ENCODE peak calls at places on chromosomes 7 and 10, in five cellular contexts. L, B, D, U and Q are unnamed samples.

GRCh38 chr10:45433716-45434469 is 59.9 kb downstream of the ALOX5 start:
- DNase-seq in U (no peak), D (no peak), B (peak), L (peak), Q (peak)

GRCh38 chr10:120702032-120702431 is 149.1 kb upstream of the WDR11 start:
- DNase-seq in L (no peak), D (no peak), U (no peak), B (no peak), Q (no peak)

GRCh38 chr10:107727762-107728317 is 563.3 kb upstream of the SORCS1 start:
- DNase-seq in B (no peak), L (no peak), U (no peak), D (no peak), Q (no peak)

GRCh38 chr7:124399941-124400340 is 365.7 kb downstream of the GPR37 start:
- DNase-seq in D (no peak), L (no peak), U (no peak), B (no peak), Q (no peak)

GRCh38 chr7:69457912-69458491 is 140.3 kb upstream of the AUTS2 start:
- DNase-seq in U (no peak), D (no peak), B (no peak), L (no peak), Q (no peak)

GRCh38 chr7:47327698-47328391 is 254.1 kb downstream of the TNS3 start:
- DNase-seq in D (no peak), B (no peak), L (no peak), U (no peak), Q (no peak)

GRCh38 chr7:5380350-5381210 is 43.1 kb downstream of the TNRC18 start:
- DNase-seq in U (no peak), B (no peak), L (no peak), D (no peak), Q (no peak)

GRCh38 chr10:36428507-36428906 is 696.9 kb upstream of the ANKRD30A start:
- DNase-seq in U (no peak), B (no peak), D (no peak), L (no peak), Q (no peak)

GRCh38 chr7:134636008-134636449 is 10.6 kb upstream of the BPGM start:
- DNase-seq in B (peak), L (no peak), D (no peak), U (no peak), Q (no peak)

GRCh38 chr7:50146692-50147091 is 53.6 kb upstream of the ZPBP start:
- DNase-seq in L (no peak), D (no peak), U (no peak), B (no peak), Q (no peak)

GRCh38 chr10:8048281-8049008 is 6.0 kb upstream of the GATA3 start:
- DNase-seq in B (no peak), D (no peak), U (no peak), L (no peak), Q (no peak)

GRCh38 chr7:99562832-99563231 is 4.4 kb downstream of the ZNF655 start:
- DNase-seq in D (peak), L (no peak), U (peak), B (no peak), Q (no peak)

GRCh38 chr7:78563186-78563585 is 764.6 kb downstream of the PHTF2 start:
- DNase-seq in U (no peak), L (no peak), B (no peak), D (no peak), Q (no peak)

GRCh38 chr10:79441433-79441832 is 4.0 kb downstream of the ZCCHC24 start:
- DNase-seq in U (no peak), B (no peak), L (no peak), D (no peak), Q (no peak)

GRCh38 chr7:34096135-34096775 is 190.9 kb downstream of the BMPER start:
- DNase-seq in B (no peak), U (no peak), D (no peak), L (no peak), Q (no peak)

GRCh38 chr10:12729885-12730284 is 271.6 kb downstream of the CCDC3 start:
- DNase-seq in U (peak), B (no peak), D (no peak), L (no peak), Q (no peak)

GRCh38 chr7:7902845-7903244 is 65.8 kb upstream of the GLCCI1 start:
- DNase-seq in D (no peak), U (no peak), L (no peak), B (no peak), Q (no peak)

GRCh38 chr10:109933984-109934565 is 10.8 kb upstream of the XPNPEP1 start:
- DNase-seq in B (no peak), D (no peak), L (no peak), U (no peak), Q (no peak)

GRCh38 chr10:4733843-4734224 is 92.2 kb upstream of the AKR1E2 start:
- DNase-seq in U (no peak), L (no peak), D (no peak), B (no peak), Q (no peak)

GRCh38 chr7:141097430-141097829 is 23.6 kb downstream of the TMEM178B start:
- DNase-seq in D (no peak), B (no peak), L (no peak), U (peak), Q (no peak)

GRCh38 chr10:58641095-58641531 is 128.4 kb downstream of the BICC1 start:
- DNase-seq in D (peak), U (no peak), B (no peak), L (no peak), Q (no peak)

GRCh38 chr10:94066411-94066810 is 72.7 kb downstream of the PLCE1 start:
- DNase-seq in U (peak), B (no peak), L (no peak), D (peak), Q (no peak)

GRCh38 chr10:58696736-58697135 is 184.1 kb downstream of the BICC1 start:
- DNase-seq in B (no peak), U (no peak), L (no peak), D (no peak), Q (no peak)

GRCh38 chr10:131874991-131875451 is 25.8 kb upstream of the PPP2R2D start:
- DNase-seq in L (peak), D (peak), U (peak), B (no peak), Q (peak)

GRCh38 chr7:130974169-130974568 is 240.2 kb upstream of the KLF14 start:
- DNase-seq in U (no peak), B (no peak), D (no peak), L (no peak), Q (no peak)

GRCh38 chr10:34235164-34235832 is 579.8 kb downstream of the PARD3 start:
- DNase-seq in L (no peak), B (no peak), D (no peak), U (no peak), Q (no peak)

DNA sequence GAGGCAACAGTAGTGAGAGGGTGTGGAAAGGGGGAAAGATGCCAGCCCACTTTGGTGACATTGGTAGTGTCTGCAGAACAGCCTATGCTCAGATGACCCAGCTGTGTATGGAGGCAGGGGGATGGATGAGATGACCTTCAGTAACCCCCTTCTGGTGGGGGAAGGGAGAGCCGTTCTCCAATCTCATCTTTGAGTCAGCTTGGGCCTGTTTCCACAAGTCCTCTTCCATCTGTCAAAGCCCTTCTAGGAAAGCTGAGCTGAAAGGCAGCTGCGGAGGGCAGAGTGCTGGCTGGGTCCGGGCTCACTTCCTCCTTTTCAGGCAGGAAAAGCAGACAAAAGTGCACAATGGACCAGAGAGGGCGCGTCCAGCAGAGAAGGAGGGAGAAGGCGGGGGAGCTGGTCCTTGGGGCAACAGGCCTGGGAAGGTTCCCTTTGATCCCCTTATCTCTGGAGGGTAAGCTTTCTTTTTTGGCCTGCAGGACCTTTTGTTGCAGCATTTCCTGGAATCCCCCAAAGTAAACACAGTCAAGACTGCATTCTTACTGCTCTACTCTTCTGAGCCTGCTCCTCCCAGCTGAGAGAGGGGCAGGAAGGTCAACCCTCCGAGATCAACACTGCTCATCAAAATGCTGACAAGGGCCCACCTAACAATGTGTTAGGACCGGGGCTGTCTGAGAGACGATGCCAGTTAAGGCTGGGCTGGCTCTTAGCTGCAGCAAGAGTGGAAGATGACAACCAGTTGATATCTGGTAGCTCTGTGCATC is 1.2 kb upstream of the LRMDA start:
- DNase-seq in L (no peak), D (peak), B (no peak), U (peak), Q (no peak)
- TF ChIP-seq POLR2AphosphoS5 in L (no peak), D (no peak), B (no peak), U (no peak), Q (no peak)

DNA sequence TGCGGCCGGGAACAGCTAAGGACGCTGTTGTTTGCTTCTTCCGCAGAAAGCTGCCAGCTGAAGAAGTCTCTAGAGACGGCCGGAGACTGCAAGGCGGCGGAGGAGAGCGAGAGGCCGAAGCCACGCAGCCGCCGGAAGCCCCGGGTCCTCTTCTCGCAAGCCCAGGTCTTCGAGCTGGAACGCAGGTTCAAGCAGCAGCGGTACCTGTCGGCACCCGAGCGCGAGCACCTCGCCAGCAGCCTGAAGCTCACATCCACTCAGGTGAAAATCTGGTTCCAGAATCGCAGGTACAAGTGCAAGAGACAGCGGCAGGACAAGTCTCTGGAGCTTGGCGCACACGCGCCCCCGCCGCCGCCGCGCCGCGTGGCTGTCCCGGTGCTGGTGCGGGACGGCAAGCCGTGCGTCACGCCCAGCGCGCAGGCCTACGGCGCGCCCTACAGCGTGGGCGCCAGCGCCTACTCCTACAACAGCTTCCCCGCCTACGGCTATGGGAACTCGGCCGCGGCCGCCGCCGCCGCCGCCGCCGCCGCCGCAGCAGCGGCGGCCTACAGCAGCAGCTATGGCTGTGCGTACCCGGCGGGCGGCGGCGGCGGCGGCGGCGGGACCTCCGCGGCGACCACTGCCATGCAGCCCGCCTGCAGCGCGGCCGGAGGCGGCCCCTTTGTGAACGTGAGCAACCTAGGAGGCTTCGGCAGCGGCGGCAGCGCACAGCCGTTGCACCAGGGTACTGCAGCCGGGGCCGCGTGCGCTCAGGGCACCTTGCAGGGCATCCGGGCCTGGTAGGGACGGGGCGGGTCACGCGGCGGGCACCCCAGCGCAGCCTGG is 2.4 kb downstream of the NKX2-3 start:
- DNase-seq in D (no peak), U (no peak), L (no peak), B (no peak), Q (no peak)
- TF ChIP-seq POLR2A in D (no peak), U (no peak), L (no peak), B (no peak), Q (no peak)

DNA sequence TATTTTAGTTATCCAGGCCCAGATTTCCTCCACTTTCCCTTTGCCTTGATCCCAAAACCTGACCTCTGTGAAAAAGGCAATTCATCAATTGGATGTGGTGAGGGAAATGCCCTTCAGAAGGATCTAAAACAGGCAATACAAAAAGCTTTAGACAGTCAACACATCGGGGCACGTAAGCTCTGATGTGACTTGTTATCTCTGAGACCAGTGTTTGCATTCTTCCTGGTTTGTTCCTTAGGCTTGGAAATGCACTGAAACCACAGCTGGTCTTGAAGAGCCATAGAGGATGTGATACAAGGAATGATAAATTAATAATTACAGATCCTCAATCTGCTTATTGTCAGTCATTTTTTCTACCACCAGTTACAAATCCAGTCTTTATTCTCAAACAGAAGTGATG is 140.9 kb upstream of the HDAC9 start:
- DNase-seq in D (no peak), L (no peak), B (no peak), U (no peak), Q (no peak)
- TF ChIP-seq TAF1 in D (no peak), L (no peak), B (no peak), U (no peak), Q (no peak)

GRCh38 chr10:6091630-6092029 is 2.8 kb downstream of the RBM17 start:
- DNase-seq in B (no peak), L (no peak), U (peak), D (no peak), Q (no peak)

GRCh38 chr10:6086375-6087233 is 2.2 kb upstream of the RBM17 start:
- DNase-seq in D (peak), B (peak), L (peak), U (peak), Q (no peak)

GRCh38 chr10:6089334-6090219 is 743 bp downstream of the RBM17 start:
- DNase-seq in L (no peak), U (peak), B (no peak), D (peak), Q (no peak)

GRCh38 chr10:6092731-6093130 is 3.9 kb downstream of the RBM17 start:
- DNase-seq in D (no peak), L (no peak), B (no peak), U (no peak), Q (no peak)

GRCh38 chr10:6088721-6089333 is at the start of gene RBM17:
- DNase-seq in D (peak), B (peak), U (peak), L (peak), Q (peak)
- TF ChIP-seq POLR2AphosphoS5 in D (peak), B (peak), U (peak), L (peak), Q (peak)

GRCh38 chr10:3470191-3470590 is 297.6 kb upstream of the PITRM1 start:
- DNase-seq in L (no peak), D (no peak), U (no peak), B (no peak), Q (no peak)

GRCh38 chr10:3471497-3471896 is 298.9 kb upstream of the PITRM1 start:
- DNase-seq in D (no peak), U (no peak), B (no peak), L (no peak), Q (no peak)

GRCh38 chr10:3472705-3473078 is 300.1 kb upstream of the PITRM1 start:
- DNase-seq in L (no peak), D (no peak), U (no peak), B (no peak), Q (no peak)

GRCh38 chr10:3473271-3473670 is 300.7 kb upstream of the PITRM1 start:
- DNase-seq in U (no peak), D (no peak), L (no peak), B (no peak), Q (no peak)

DNA sequence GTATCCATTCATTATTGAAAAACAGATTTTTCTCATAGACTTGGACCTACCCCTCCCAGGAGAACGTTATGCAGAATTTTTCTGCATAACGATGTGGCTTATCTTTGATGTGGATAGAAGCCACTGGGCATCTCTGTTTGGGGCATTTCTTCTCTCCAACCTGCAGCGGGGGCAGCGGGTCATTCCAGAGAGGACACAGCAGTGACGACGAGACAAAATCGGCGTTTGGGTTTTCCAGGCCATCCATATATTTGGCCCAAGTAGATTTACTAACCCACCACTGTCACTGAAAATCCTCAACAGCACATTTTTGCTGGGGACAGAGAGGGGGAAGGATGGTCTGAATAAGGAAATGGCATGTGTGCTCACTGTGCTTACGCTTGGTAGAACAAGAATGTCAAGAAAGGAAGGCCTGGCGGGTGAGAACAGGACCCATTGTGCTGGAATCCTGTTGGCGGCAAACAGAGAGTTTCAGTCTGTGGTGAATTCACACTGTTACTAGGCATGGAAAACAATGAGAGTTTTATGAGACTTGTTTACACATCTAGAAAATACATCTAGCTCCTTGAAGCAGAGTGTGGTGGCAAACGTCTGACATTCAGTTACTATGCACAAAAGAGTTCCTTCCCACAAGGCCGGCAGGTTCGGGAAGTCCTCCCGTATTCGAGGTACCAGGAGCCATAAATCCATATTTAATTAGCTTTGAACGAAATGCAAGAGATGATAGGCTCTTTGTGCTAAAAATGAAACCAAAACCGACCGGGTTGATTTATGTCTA is 299.5 kb upstream of the PITRM1 start:
- DNase-seq in L (no peak), B (no peak), U (no peak), D (no peak), Q (no peak)
- TF ChIP-seq POLR2A in L (no peak), B (no peak), U (no peak), D (no peak), Q (no peak)

DNA sequence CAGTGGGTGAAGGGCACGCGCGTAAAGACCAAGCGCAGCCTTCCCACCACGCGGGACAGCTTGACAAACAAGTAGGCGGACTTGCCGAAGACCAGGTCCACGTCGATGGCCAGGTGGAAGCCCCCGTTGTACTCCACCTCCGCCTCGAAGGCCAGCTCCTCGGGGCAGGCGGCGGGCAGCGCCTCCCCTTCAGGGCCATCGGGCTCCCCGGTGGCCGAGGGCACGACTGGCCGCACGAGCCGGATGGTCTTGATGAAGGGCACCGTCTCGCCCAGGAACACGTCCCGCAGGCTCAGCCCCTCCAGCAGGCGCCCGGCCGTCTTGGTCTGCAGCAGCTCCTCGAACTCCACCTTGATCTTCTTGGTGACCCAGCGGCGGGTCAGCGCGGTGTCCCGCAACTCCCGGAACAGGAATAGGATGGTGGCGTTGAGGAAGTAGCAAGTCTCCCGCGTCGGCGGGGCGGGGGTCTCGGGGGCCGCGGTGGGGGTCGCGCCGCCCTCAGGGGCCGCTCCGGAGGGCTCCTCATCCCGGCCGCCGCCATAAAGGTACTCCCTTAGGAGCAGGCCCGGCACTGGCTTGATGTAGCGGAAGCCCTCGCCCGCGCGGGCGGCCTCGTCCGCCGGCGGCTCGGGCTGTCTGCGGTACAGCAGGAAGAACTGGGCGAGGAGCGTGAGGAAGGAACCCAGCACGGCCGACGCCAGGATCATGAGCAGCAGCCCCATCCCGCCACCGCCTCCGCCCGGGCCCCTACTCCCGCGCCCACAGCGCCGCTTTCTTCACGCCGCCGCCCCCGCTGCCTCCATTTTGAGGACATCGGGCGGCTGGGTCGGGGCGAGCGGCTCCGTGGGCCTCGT is 507 bp downstream of the PDZD8 start:
- DNase-seq in U (peak), L (peak), D (no peak), B (no peak), Q (peak)
- TF ChIP-seq TAF1 in U (no peak), L (no peak), D (peak), B (no peak), Q (no peak)